ENCODE peak calls at places on chromosomes 6 and 20, in seven cellular contexts. N is HTR-8/SVneo, B is putamen, X is D341Med, O is HFF-Myc, J is fibroblast of mammary gland, U is H54. F is an unnamed sample.
A peak's percentile ranks its signal among the peaks of the same experiment; 100 is the strongest.

GRCh38 chr6:22682979-22683378 is 113.6 kb downstream of the HDGFL1 start:
- DNase-seq in N (no peak), B (no peak), X (no peak), O (no peak), J (no peak), U (no peak), F (no peak)

GRCh38 chr6:1486387-1486786 is 97.0 kb downstream of the FOXF2 start:
- DNase-seq in N (no peak), B (no peak), X (no peak), O (no peak), J (no peak), U (no peak), F (no peak)

GRCh38 chr6:34182751-34183531 is 37.1 kb upstream of the GRM4 start:
- DNase-seq in N (no peak), B (no peak), X (no peak), O (no peak), J (peak; percentile 10), U (no peak), F (no peak)

GRCh38 chr6:167832497-167833395 is 6.0 kb downstream of the AFDN start:
- DNase-seq in N (no peak), B (no peak), X (no peak), O (no peak), J (no peak), U (no peak), F (no peak)

GRCh38 chr20:10523438-10523837 is 88.3 kb downstream of the SLX4IP start:
- DNase-seq in N (no peak), B (peak; percentile 43), X (peak; percentile 52), O (no peak), J (peak; percentile 40), U (no peak), F (no peak)

GRCh38 chr6:81894286-81894685 is 141.8 kb upstream of the TENT5A start:
- DNase-seq in N (no peak), B (no peak), X (no peak), O (no peak), J (peak; percentile 85), U (no peak), F (no peak)

GRCh38 chr6:25124216-25124615 is 155.0 kb upstream of the CARMIL1 start:
- DNase-seq in N (no peak), B (no peak), X (no peak), O (no peak), J (no peak), U (no peak), F (no peak)

GRCh38 chr6:101401792-101402617 is 8.5 kb downstream of the GRIK2 start:
- DNase-seq in N (no peak), B (no peak), X (no peak), O (no peak), J (no peak), U (no peak), F (no peak)

GRCh38 chr6:34346175-34347119 is 46.0 kb downstream of the NUDT3 start:
- DNase-seq in N (no peak), B (no peak), X (no peak), O (no peak), J (no peak), U (no peak), F (no peak)